ENCODE peak calls at places on chromosomes 16 and 17, in four cellular contexts. One of them, this sample, is unnamed.

GRCh38 chr17:45092932-45093430 is 31.9 kb downstream of the NMT1 start:
- DNase-seq in CD8-positive, alpha-beta memory T cell: no peak
- DNase-seq in cardiac muscle cell: peak
- DNase-seq in PC-3: peak
- DNase-seq in this sample: peak

GRCh38 chr16:3115561-3115960 is 3.2 kb downstream of the ZNF205 start:
- DNase-seq in CD8-positive, alpha-beta memory T cell: no peak
- DNase-seq in cardiac muscle cell: no peak
- DNase-seq in PC-3: no peak
- DNase-seq in this sample: no peak

GRCh38 chr17:81348097-81349055 is 46.9 kb upstream of the BAHCC1 start:
- DNase-seq in CD8-positive, alpha-beta memory T cell: no peak
- DNase-seq in cardiac muscle cell: no peak
- DNase-seq in PC-3: no peak
- DNase-seq in this sample: no peak

GRCh38 chr17:6170349-6170748 is 100.2 kb downstream of the WSCD1 start:
- DNase-seq in CD8-positive, alpha-beta memory T cell: no peak
- DNase-seq in cardiac muscle cell: no peak
- DNase-seq in PC-3: no peak
- DNase-seq in this sample: no peak

GRCh38 chr17:35284955-35285354 is 42.1 kb downstream of the SLFN5 start:
- DNase-seq in CD8-positive, alpha-beta memory T cell: no peak
- DNase-seq in cardiac muscle cell: no peak
- DNase-seq in PC-3: no peak
- DNase-seq in this sample: no peak

GRCh38 chr16:48492131-48492530 is 106.9 kb upstream of the SIAH1 start:
- DNase-seq in CD8-positive, alpha-beta memory T cell: no peak
- DNase-seq in cardiac muscle cell: peak
- DNase-seq in PC-3: no peak
- DNase-seq in this sample: no peak

GRCh38 chr17:4229627-4230026 is 34.2 kb downstream of the ANKFY1 start:
- DNase-seq in CD8-positive, alpha-beta memory T cell: no peak
- DNase-seq in cardiac muscle cell: peak
- DNase-seq in PC-3: no peak
- DNase-seq in this sample: no peak

GRCh38 chr17:15157051-15157450 is 108.1 kb downstream of the PMP22 start:
- DNase-seq in CD8-positive, alpha-beta memory T cell: no peak
- DNase-seq in cardiac muscle cell: peak
- DNase-seq in PC-3: no peak
- DNase-seq in this sample: no peak

GRCh38 chr16:85360323-85361277 is 248.3 kb upstream of the CIBAR2 start:
- DNase-seq in CD8-positive, alpha-beta memory T cell: no peak
- DNase-seq in cardiac muscle cell: no peak
- DNase-seq in PC-3: no peak
- DNase-seq in this sample: no peak

GRCh38 chr17:43736389-43736788 is 22.2 kb downstream of the SOST start:
- DNase-seq in CD8-positive, alpha-beta memory T cell: no peak
- DNase-seq in cardiac muscle cell: no peak
- DNase-seq in PC-3: no peak
- DNase-seq in this sample: no peak

GRCh38 chr17:9811537-9811936 is 10.3 kb downstream of the GSG1L2 start:
- DNase-seq in CD8-positive, alpha-beta memory T cell: no peak
- DNase-seq in cardiac muscle cell: no peak
- DNase-seq in PC-3: no peak
- DNase-seq in this sample: no peak

GRCh38 chr17:64384253-64385186 is 6.1 kb downstream of the PECAM1 start:
- DNase-seq in CD8-positive, alpha-beta memory T cell: peak
- DNase-seq in cardiac muscle cell: no peak
- DNase-seq in PC-3: peak
- DNase-seq in this sample: no peak

GRCh38 chr17:28468781-28469180 is 4.7 kb upstream of the SLC13A2 start:
- DNase-seq in CD8-positive, alpha-beta memory T cell: no peak
- DNase-seq in cardiac muscle cell: no peak
- DNase-seq in PC-3: peak
- DNase-seq in this sample: no peak

GRCh38 chr17:63439682-63440081 is 6.4 kb downstream of the CYB561 start:
- DNase-seq in CD8-positive, alpha-beta memory T cell: peak
- DNase-seq in cardiac muscle cell: peak
- DNase-seq in PC-3: peak
- DNase-seq in this sample: no peak

GRCh38 chr17:73068322-73069153 is 23.9 kb downstream of the SLC39A11 start:
- DNase-seq in CD8-positive, alpha-beta memory T cell: no peak
- DNase-seq in cardiac muscle cell: peak
- DNase-seq in PC-3: peak
- DNase-seq in this sample: no peak

GRCh38 chr17:8484465-8484864 is 48.8 kb downstream of the NDEL1 start:
- DNase-seq in CD8-positive, alpha-beta memory T cell: no peak
- DNase-seq in cardiac muscle cell: no peak
- DNase-seq in PC-3: no peak
- DNase-seq in this sample: no peak

GRCh38 chr16:4370151-4370550 is 1.5 kb upstream of the VASN start:
- DNase-seq in CD8-positive, alpha-beta memory T cell: no peak
- DNase-seq in cardiac muscle cell: no peak
- DNase-seq in PC-3: no peak
- DNase-seq in this sample: no peak

GRCh38 chr16:67939507-67940435 is 3.1 kb upstream of the PSMB10 start:
- DNase-seq in CD8-positive, alpha-beta memory T cell: peak
- DNase-seq in cardiac muscle cell: no peak
- DNase-seq in PC-3: no peak
- DNase-seq in this sample: no peak

GRCh38 chr16:57576429-57576870 is 34.0 kb downstream of the ADGRG5 start:
- DNase-seq in CD8-positive, alpha-beta memory T cell: peak
- DNase-seq in cardiac muscle cell: peak
- DNase-seq in PC-3: peak
- DNase-seq in this sample: peak

GRCh38 chr17:19716108-19717030 is at the start of gene SLC47A2:
- DNase-seq in CD8-positive, alpha-beta memory T cell: no peak
- DNase-seq in cardiac muscle cell: no peak
- DNase-seq in PC-3: peak
- DNase-seq in this sample: no peak

GRCh38 chr17:48722924-48723554 is at the start of gene PRAC2:
- DNase-seq in CD8-positive, alpha-beta memory T cell: no peak
- DNase-seq in cardiac muscle cell: no peak
- DNase-seq in PC-3: peak
- DNase-seq in this sample: no peak

GRCh38 chr17:82492647-82493516 is 26.6 kb upstream of the FOXK2 start:
- DNase-seq in CD8-positive, alpha-beta memory T cell: no peak
- DNase-seq in cardiac muscle cell: peak
- DNase-seq in PC-3: peak
- DNase-seq in this sample: no peak

GRCh38 chr17:82494236-82495055 is 25.1 kb upstream of the FOXK2 start:
- DNase-seq in CD8-positive, alpha-beta memory T cell: peak
- DNase-seq in cardiac muscle cell: peak
- DNase-seq in PC-3: peak
- DNase-seq in this sample: peak

GRCh38 chr17:82491533-82491932 is 28.0 kb upstream of the FOXK2 start:
- DNase-seq in CD8-positive, alpha-beta memory T cell: no peak
- DNase-seq in cardiac muscle cell: no peak
- DNase-seq in PC-3: no peak
- DNase-seq in this sample: no peak

GRCh38 chr17:82491196-82491530 is 28.4 kb upstream of the FOXK2 start:
- DNase-seq in CD8-positive, alpha-beta memory T cell: no peak
- DNase-seq in cardiac muscle cell: no peak
- DNase-seq in PC-3: no peak
- DNase-seq in this sample: no peak

GRCh38 chr17:82493517-82493840 is 26.1 kb upstream of the FOXK2 start:
- DNase-seq in CD8-positive, alpha-beta memory T cell: no peak
- DNase-seq in cardiac muscle cell: no peak
- DNase-seq in PC-3: no peak
- DNase-seq in this sample: no peak
- H3K27ac ChIP-seq in CD8-positive, alpha-beta memory T cell: no peak
- H3K27ac ChIP-seq in cardiac muscle cell: no peak
- H3K27ac ChIP-seq in PC-3: peak
- H3K27ac ChIP-seq in this sample: no peak

DNA sequence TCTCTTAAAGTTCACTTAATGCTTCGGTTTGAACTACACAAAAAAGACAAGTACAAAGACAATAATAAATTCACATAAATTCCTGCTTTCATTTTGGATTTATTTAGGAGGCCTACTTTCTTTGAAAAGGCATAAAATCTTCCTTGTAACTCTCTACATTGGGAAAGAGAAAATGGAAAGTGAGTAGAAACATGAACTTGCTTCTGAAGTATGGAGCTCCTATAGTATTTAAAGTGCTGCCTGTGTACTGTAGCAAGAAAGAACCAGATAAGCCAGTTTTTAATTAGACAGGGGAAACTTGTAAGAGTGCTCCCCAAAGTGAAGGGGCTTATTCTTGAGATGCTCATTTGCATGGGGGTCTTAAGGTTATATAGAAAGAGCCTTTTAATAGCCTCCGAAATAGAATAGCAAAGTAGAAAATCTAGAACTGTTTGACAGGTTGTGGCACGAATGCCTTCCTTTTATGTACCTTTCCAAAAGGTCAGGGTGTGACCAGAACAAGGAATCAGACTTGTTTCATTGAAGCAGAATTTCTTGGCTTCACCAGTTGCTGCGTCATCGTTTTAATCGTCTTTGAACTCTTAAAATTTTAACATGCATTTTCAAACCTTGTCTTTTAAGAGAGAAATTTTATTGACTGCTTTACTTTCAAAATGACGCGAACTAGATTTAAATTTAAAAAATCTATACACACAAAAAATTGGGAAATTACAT is 12.9 kb downstream of the GAN start:
- DNase-seq in CD8-positive, alpha-beta memory T cell: no peak
- DNase-seq in cardiac muscle cell: no peak
- DNase-seq in PC-3: peak
- DNase-seq in this sample: no peak
- H3K27ac ChIP-seq in CD8-positive, alpha-beta memory T cell: no peak
- H3K27ac ChIP-seq in cardiac muscle cell: no peak
- H3K27ac ChIP-seq in PC-3: no peak
- H3K27ac ChIP-seq in this sample: no peak

GRCh38 chr17:57294075-57294474 is 37.8 kb downstream of the MSI2 start:
- DNase-seq in CD8-positive, alpha-beta memory T cell: no peak
- DNase-seq in cardiac muscle cell: no peak
- DNase-seq in PC-3: no peak
- DNase-seq in this sample: no peak
- H3K27ac ChIP-seq in CD8-positive, alpha-beta memory T cell: no peak
- H3K27ac ChIP-seq in cardiac muscle cell: no peak
- H3K27ac ChIP-seq in PC-3: peak
- H3K27ac ChIP-seq in this sample: no peak

GRCh38 chr17:65851965-65852736 is 290.7 kb upstream of the AXIN2 start:
- DNase-seq in CD8-positive, alpha-beta memory T cell: no peak
- DNase-seq in cardiac muscle cell: no peak
- DNase-seq in PC-3: no peak
- DNase-seq in this sample: no peak

GRCh38 chr17:65850486-65850885 is 289.0 kb upstream of the AXIN2 start:
- DNase-seq in CD8-positive, alpha-beta memory T cell: no peak
- DNase-seq in cardiac muscle cell: peak
- DNase-seq in PC-3: peak
- DNase-seq in this sample: no peak

GRCh38 chr17:65848751-65849150 is 287.3 kb upstream of the AXIN2 start:
- DNase-seq in CD8-positive, alpha-beta memory T cell: no peak
- DNase-seq in cardiac muscle cell: no peak
- DNase-seq in PC-3: no peak
- DNase-seq in this sample: no peak
- H3K27ac ChIP-seq in CD8-positive, alpha-beta memory T cell: no peak
- H3K27ac ChIP-seq in cardiac muscle cell: no peak
- H3K27ac ChIP-seq in PC-3: no peak
- H3K27ac ChIP-seq in this sample: no peak